ENCODE peak calls at places on chromosomes 13 and 19, in four cellular contexts. N is fibroblast of lung, C is IMR-90, V is H9. Y is an unnamed sample.
A peak's percentile ranks its signal among the peaks of the same experiment; 100 is the strongest.

GRCh38 chr19:47306303-47306702 is 3.4 kb upstream of the C5AR1 start:
- DNase-seq in N (no peak), C (no peak), V (no peak), Y (no peak)

GRCh38 chr13:79187917-79188699 is 217.9 kb downstream of the RBM26 start:
- DNase-seq in N (no peak), C (no peak), V (no peak), Y (no peak)

GRCh38 chr19:23304238-23304637 is 54.0 kb upstream of the ZNF724 start:
- DNase-seq in N (no peak), C (no peak), V (no peak), Y (no peak)

GRCh38 chr13:32829676-32830091 is 186.5 kb upstream of the KL start:
- DNase-seq in N (peak; percentile 79), C (peak; percentile 77), V (peak; percentile 53), Y (no peak)

GRCh38 chr13:40384976-40385857 is 281.2 kb downstream of the FOXO1 start:
- DNase-seq in N (peak; percentile 21), C (no peak), V (no peak), Y (no peak)

GRCh38 chr19:54208784-54209057 is 8.1 kb downstream of the RPS9 start:
- DNase-seq in N (peak; percentile 18), C (no peak), V (no peak), Y (no peak)

GRCh38 chr13:74073231-74073630 is 61.0 kb downstream of the KLF12 start:
- DNase-seq in N (no peak), C (no peak), V (no peak), Y (no peak)

GRCh38 chr19:31223805-31224534 is 125.3 kb downstream of the TSHZ3 start:
- DNase-seq in N (peak; percentile 92), C (peak; percentile 98), V (no peak), Y (no peak)

DNA sequence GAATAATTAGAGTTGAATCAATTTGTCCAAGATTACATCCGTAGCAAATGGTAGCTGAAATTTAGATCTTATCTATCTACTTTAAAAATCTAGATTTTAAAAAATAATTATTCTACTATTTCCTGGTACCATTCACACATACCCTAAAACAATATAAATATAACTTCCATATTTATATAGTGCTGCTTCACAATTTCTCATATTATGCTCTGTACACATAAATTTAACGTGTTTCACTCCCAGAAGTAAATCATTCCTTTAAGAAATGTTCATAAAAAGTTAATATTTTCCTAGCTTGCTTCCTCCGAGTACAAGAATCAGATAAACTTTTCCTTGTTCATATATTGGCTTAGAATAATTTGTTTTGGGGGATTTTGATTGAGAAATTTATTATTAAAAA is 857.0 kb upstream of the SPRY2 start:
- DNase-seq in N (no peak), C (no peak), V (no peak), Y (no peak)
- H3K9me3 ChIP-seq in N (no peaks in the 10 kb centered on the region), C (peaks cover 6% of the 10 kb centered on the region), V (no peaks in the 10 kb centered on the region), Y (peaks cover 8% of the 10 kb centered on the region)

DNA sequence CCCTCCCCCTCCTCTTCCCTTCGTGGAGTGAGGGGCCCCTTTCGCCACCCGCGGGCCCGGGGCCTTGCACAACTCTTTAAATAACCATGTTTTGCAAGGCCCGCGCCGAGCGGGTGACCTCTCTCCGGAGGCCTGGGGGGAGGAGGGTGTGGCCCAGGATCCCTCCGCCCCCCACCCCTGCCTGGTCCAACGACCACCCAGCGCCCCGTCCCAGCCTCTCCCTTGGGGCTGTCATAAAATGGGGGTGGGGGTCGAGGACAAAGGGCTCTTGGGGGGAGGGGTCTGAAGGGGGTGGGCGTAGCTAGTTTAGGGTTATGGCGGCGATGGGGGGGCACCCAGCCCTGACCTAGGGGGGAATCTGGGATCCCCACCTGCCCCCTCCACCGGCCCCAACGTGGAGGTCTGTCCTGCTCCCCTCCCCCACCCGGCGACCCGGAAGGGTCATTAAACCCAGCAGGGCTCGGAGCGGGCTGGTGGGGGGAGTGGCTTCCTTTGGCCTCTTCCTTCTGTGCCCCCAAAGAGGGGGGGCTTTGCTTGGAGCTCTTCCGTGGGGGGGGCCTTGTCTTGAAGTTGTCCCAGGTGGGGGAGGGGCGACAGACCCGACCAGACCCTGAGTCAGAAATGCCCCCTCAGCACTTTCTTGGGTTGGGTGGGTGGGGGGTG is 1.3 kb downstream of the ARID3A start:
- DNase-seq in N (no peak), C (no peak), V (peak; percentile 55), Y (no peak)
- H3K9ac ChIP-seq in N (peak overlapping the region; percentile 42), C (peak overlapping the region; percentile 98), V (no peak overlapping the region), Y (peak overlapping the region; percentile 72)

DNA sequence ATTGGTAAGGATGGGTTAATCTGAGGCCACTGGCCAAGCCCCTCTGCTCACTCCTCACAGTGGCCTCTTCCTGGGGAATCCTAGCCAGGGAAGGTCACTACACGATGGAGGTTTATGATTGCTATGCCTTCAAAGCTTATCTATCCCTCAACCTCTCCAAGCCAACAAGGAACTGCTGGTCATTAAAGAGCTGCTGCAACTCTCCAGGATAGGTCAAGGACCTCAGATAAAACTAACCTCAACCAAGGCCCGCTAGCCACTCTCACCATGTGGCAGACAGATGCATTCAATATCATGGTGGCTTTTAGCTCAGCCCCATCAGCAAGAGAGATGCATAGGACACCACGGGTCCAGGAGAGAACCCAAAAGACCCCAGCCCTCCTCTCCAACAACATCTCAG is 71.6 kb downstream of the SERTM1 start:
- DNase-seq in N (peak; percentile 57), C (no peak), V (no peak), Y (no peak)
- H3K9me3 ChIP-seq in N (no peaks in the 10 kb centered on the region), C (no peaks in the 10 kb centered on the region), V (no peaks in the 10 kb centered on the region), Y (no peaks in the 10 kb centered on the region)

GRCh38 chr19:13066231-13066630 is 36.4 kb downstream of the LYL1 start:
- DNase-seq in N (no peak), C (no peak), V (no peak), Y (no peak)

GRCh38 chr19:13063461-13064091 is 39.1 kb downstream of the LYL1 start:
- DNase-seq in N (no peak), C (no peak), V (no peak), Y (no peak)

GRCh38 chr19:13060964-13061927 is 41.4 kb downstream of the LYL1 start:
- DNase-seq in N (peak; percentile 65), C (peak; percentile 69), V (peak; percentile 82), Y (peak; percentile 68)

GRCh38 chr19:13062317-13062716 is 40.3 kb downstream of the LYL1 start:
- DNase-seq in N (no peak), C (no peak), V (no peak), Y (no peak)

DNA sequence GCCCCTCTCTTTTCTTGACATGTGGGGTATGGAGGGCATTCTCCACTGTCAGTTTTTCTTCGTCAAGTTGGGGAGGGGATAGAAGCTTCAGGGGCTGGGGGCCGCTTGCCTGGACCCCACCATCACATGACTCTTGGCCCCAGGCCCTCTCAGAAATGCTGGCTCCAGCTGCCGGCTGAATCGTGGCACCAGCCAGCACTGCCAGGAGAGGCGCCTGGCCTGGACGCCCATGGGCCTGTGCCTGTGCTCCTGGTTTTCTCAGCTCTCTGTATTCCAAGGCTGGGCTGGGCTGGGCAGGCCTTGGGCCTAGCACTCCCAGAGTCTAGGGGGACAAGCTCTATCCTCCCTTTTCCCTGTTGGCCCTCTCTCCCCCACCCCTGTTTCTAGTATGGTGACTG is 38.6 kb downstream of the LYL1 start:
- DNase-seq in N (no peak), C (no peak), V (no peak), Y (no peak)
- H3K9ac ChIP-seq in N (no peak overlapping the region), C (no peak overlapping the region), V (no peak overlapping the region), Y (no peak overlapping the region)

GRCh38 chr19:58261600-58261967 is 17.2 kb upstream of the ZNF8 start:
- DNase-seq in N (peak; percentile 20), C (no peak), V (no peak), Y (no peak)
- H3K9me3 ChIP-seq in N (peaks cover 20% of the 10 kb centered on the region), C (peaks cover 98% of the 10 kb centered on the region), V (peaks cover 97% of the 10 kb centered on the region), Y (peaks cover 100% of the 10 kb centered on the region)